ENCODE peak calls at places on chromosome 18, in nine cellular contexts. Y is heart right ventricle, B is Peyer's patch, U is lung, F is RWPE2, E is WERI-Rb-1, P is ovary, K is uterus, N is psoas muscle. Z is an unnamed sample.
A peak's percentile ranks its signal among the peaks of the same experiment; 100 is the strongest.

GRCh38 chr18:59344990-59345389 is 14.1 kb downstream of the LMAN1 start:
- DNase-seq in U (no peak), N (no peak), P (no peak), B (no peak), F (no peak), Y (no peak), K (no peak), E (no peak), Z (no peak)

GRCh38 chr18:54734059-54734458 is 94.2 kb upstream of the RAB27B start:
- DNase-seq in K (no peak), U (no peak), E (no peak), N (no peak), F (no peak), Y (no peak), P (no peak), B (no peak), Z (peak; percentile 52)

GRCh38 chr18:9343577-9343976 is 9.0 kb downstream of the TWSG1 start:
- DNase-seq in E (no peak), U (no peak), N (no peak), Y (no peak), F (no peak), B (no peak), P (no peak), K (no peak), Z (no peak)

GRCh38 chr18:58087928-58088722 is 44.1 kb downstream of the NEDD4L start:
- DNase-seq in P (no peak), K (no peak), B (peak; percentile 77), E (no peak), Y (no peak), F (peak; percentile 89), N (no peak), U (peak; percentile 78), Z (no peak)

GRCh38 chr18:39774957-39775582 is 2180.0 kb upstream of the PIK3C3 start:
- DNase-seq in K (no peak), N (no peak), E (no peak), B (no peak), U (no peak), F (no peak), Y (no peak), P (no peak), Z (no peak)

GRCh38 chr18:9534844-9535243 is 59.5 kb downstream of the RALBP1 start:
- DNase-seq in E (no peak), B (no peak), F (no peak), U (no peak), K (no peak), N (no peak), Y (no peak), P (no peak), Z (no peak)

GRCh38 chr18:13437034-13437433 is 218.5 kb downstream of the LDLRAD4 start:
- DNase-seq in N (no peak), B (no peak), U (no peak), F (no peak), Y (no peak), P (no peak), K (no peak), E (no peak), Z (no peak)

GRCh38 chr18:25799221-25799620 is 291.2 kb downstream of the SS18 start:
- DNase-seq in K (no peak), E (no peak), Y (no peak), N (no peak), U (no peak), B (no peak), P (no peak), F (no peak), Z (no peak)

GRCh38 chr18:57819671-57820460 is 16.8 kb upstream of the ATP8B1 start:
- DNase-seq in F (no peak), U (peak; percentile 83), E (peak; percentile 88), P (no peak), K (peak; percentile 58), Y (peak; percentile 86), B (peak; percentile 88), N (peak; percentile 42), Z (no peak)

GRCh38 chr18:2855560-2856350 is 8.9 kb downstream of the EMILIN2 start:
- DNase-seq in P (peak; percentile 31), N (no peak), U (no peak), B (no peak), E (no peak), Y (no peak), F (no peak), K (no peak), Z (no peak)

GRCh38 chr18:9082763-9083510 is 19.6 kb upstream of the NDUFV2 start:
- DNase-seq in E (no peak), N (no peak), B (peak; percentile 44), K (no peak), P (no peak), U (no peak), F (no peak), Y (no peak), Z (no peak)

GRCh38 chr18:33717339-33717738 is 139.3 kb downstream of the ASXL3 start:
- DNase-seq in B (no peak), U (no peak), P (no peak), N (no peak), F (no peak), Y (no peak), K (no peak), E (no peak), Z (no peak)

GRCh38 chr18:56353676-56354260 is 284.6 kb downstream of the TXNL1 start:
- DNase-seq in E (no peak), U (no peak), K (no peak), F (no peak), N (no peak), B (no peak), Y (no peak), P (no peak), Z (no peak)

DNA sequence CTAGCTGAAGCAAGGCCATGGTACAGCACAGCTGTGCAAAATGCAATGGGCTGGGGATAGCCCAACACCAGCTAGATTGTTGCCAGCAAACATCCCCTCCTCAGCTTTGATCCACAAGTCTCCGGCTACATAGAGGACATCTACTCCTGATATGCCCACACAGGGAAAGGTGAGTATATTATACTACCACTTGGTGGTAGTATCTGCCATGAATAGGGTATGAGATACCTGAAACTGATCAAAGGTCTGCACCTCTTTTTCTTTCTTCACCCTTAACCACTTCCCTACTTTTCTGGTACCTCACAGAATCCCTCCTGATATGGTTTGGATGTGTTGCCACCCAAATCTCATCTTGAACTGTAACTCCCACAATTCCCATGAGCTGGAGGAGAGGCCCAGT is 279.8 kb downstream of the TXNL1 start:
- DNase-seq in B (no peak), U (no peak), N (no peak), F (no peak), K (no peak), E (no peak), P (no peak), Y (no peak), Z (no peak)
- TF ChIP-seq CTCF in B (no peak), U (no peak), N (no peak), F (peak; percentile 41), K (no peak), E (peak; percentile 31), P (no peak), Y (peak; percentile 17), Z (no peak)

GRCh38 chr18:50196261-50196660 is 1.3 kb upstream of the MYO5B start:
- DNase-seq in K (no peak), P (no peak), E (no peak), F (no peak), U (no peak), B (no peak), N (no peak), Y (no peak), Z (no peak)
- H3K27me3 ChIP-seq in K (peaks cover 12% of the 10 kb centered on the region), P (no peaks in the 10 kb centered on the region), E (peaks cover 12% of the 10 kb centered on the region), F (peaks cover 15% of the 10 kb centered on the region), U (no peaks in the 10 kb centered on the region), B (no peaks in the 10 kb centered on the region), N (peaks cover 77% of the 10 kb centered on the region), Y (peaks cover 72% of the 10 kb centered on the region), Z (peaks cover 22% of the 10 kb centered on the region)

DNA sequence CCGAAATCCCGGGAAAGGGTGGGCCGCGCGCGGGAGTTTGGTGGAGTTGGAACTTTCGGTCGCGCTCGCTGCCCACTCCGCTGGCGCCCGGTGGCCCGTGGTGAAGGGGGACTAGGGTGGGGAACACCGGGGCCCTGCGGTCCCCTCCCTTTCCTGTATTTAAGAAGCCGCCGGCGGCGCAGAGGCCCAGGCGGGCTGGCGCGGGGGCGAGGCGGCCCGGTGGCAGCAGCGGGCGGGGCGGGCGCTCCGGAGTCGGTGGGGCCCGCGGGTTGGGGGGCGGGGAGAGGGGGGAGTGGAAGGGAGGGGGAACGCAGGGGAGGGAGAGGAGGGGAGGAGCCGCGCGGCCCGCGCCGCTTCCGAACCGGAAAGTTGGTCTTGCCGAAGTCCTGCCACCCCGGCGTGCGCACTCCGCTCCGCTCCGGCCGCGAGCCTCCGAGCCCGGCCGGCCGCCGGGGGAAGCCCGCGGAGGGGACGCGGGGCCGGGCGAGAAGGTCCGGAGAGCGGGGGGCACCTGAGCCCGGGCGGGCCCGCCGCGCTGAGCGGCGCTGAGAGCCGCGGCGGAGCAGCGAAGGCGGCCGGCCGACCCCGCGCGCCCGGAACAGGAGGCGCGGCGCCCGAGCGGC is 449 bp upstream of the SALL3 start:
- DNase-seq in F (peak; percentile 42), K (no peak), N (no peak), U (no peak), Y (no peak), E (peak; percentile 87), B (no peak), P (no peak), Z (no peak)
- H3K4me3 ChIP-seq in F (no peak overlapping the region), K (no peak overlapping the region), N (peak overlapping the region; percentile 47), U (no peak overlapping the region), Y (peak overlapping the region; percentile 13), E (peak overlapping the region; percentile 63), B (no peak overlapping the region), P (no peak overlapping the region), Z (no peak overlapping the region)

DNA sequence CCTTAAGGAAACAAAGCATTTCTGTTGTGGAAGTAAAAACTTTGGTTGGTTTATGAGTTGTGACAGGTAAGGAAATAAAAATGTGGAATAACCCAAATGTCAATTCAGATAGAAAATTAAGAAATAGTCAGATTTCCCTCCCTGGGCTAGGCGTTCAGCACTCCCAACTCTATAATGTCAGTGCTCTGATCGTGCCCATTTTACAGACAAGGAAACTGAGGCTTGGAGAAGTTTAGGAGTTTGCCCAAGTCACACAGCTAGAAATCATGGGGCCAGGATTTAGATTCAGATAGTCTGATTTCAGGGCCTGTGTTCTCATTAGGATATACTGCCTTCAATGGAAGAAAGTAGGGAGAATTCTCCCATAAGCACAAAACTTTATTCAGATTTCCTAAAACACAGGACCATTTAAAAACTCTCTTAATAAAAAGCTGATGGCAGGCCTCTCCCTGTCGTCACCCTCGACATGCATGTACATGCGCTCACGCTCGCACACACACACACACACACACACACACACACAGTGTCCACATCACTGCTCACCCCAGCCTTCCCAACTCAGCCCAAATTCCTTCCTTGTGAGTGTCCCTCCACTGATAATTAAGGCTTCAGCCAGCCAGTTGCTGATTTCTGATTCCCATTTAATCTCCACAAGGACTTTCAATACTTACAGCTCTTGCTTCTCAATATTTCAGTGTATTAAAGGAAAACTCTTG is 49.1 kb upstream of the SLC14A2 start:
- DNase-seq in E (no peak), N (peak; percentile 50), K (peak; percentile 64), P (no peak), B (no peak), Y (peak; percentile 34), U (no peak), F (peak; percentile 84), Z (peak; percentile 83)
- TF ChIP-seq CTCF in E (no peak), N (no peak), K (no peak), P (no peak), B (no peak), Y (no peak), U (no peak), F (no peak), Z (no peak)

Z was measured in BJ.